ENCODE peak calls at places on chromosomes 5 and 9, in six cellular contexts. J is ovary, W is endothelial cell of umbilical vein, Q is suprapubic skin, O is HepG2, E is transverse colon. N is an unnamed sample. For H3K4me1, the result is how much of the 10 kb centered on the place peaks cover.

GRCh38 chr9:33458444-33458843 is 11.1 kb upstream of the AQP3 start:
- DNase-seq in E (no peak), O (peak), Q (no peak), W (peak), J (no peak), N (no peak)

GRCh38 chr5:88551724-88552345 is 283.2 kb upstream of the TMEM161B start:
- DNase-seq in J (no peak), Q (no peak), O (no peak), E (no peak), W (no peak), N (no peak)

GRCh38 chr9:83432104-83432627 is 106.0 kb downstream of the FRMD3 start:
- DNase-seq in Q (no peak), O (peak), E (peak), W (peak), J (peak), N (peak)

GRCh38 chr5:166581827-166582226 is 1709.6 kb upstream of the WWC1 start:
- DNase-seq in E (no peak), Q (no peak), J (no peak), W (no peak), O (no peak), N (no peak)

GRCh38 chr9:86854898-86855523 is 92.3 kb downstream of the GAS1 start:
- DNase-seq in Q (no peak), J (peak), E (no peak), O (peak), W (no peak), N (peak)

GRCh38 chr9:110758201-110758600 is 89.6 kb downstream of the MUSK start:
- DNase-seq in Q (no peak), J (no peak), W (no peak), E (no peak), O (no peak), N (no peak)

GRCh38 chr5:16616536-16617271 is at the start of gene RETREG1:
- DNase-seq in Q (peak), E (peak), J (peak), W (peak), O (no peak), N (peak)

GRCh38 chr9:91131433-91131839 is 230.3 kb downstream of the AUH start:
- DNase-seq in Q (no peak), O (no peak), E (peak), J (peak), W (peak), N (peak)

GRCh38 chr5:169534939-169535338 is 48.6 kb upstream of the SPDL1 start:
- DNase-seq in E (no peak), W (no peak), Q (no peak), O (no peak), J (no peak), N (no peak)

GRCh38 chr5:28807230-28807629 is 1768.8 kb upstream of the CDH9 start:
- DNase-seq in J (no peak), Q (no peak), O (no peak), E (no peak), W (no peak), N (no peak)

GRCh38 chr9:116842658-116843057 is 155.6 kb downstream of the TRIM32 start:
- DNase-seq in J (no peak), Q (no peak), W (no peak), O (peak), E (no peak), N (no peak)

GRCh38 chr5:177109810-177110209 is 23.1 kb downstream of the FGFR4 start:
- DNase-seq in E (no peak), O (no peak), Q (no peak), J (peak), W (no peak), N (no peak)

GRCh38 chr9:99264070-99264469 is 42.0 kb downstream of the SEC61B start:
- DNase-seq in Q (no peak), O (no peak), E (no peak), W (peak), J (no peak), N (no peak)

GRCh38 chr9:134539613-134540012 is 102.0 kb upstream of the COL5A1 start:
- DNase-seq in O (no peak), W (no peak), J (no peak), Q (no peak), E (no peak), N (no peak)

GRCh38 chr9:35519697-35520403 is 29.9 kb downstream of the RUSC2 start:
- DNase-seq in W (no peak), E (no peak), O (no peak), Q (no peak), J (no peak), N (no peak)

GRCh38 chr5:137486707-137487106 is 12.4 kb downstream of the SPOCK1 start:
- DNase-seq in J (no peak), Q (no peak), E (no peak), W (peak), O (no peak), N (peak)

GRCh38 chr5:160524827-160525226 is 103.2 kb downstream of the PTTG1 start:
- DNase-seq in O (no peak), W (no peak), E (no peak), Q (no peak), J (no peak), N (no peak)

GRCh38 chr5:170986598-170986997 is 124.8 kb downstream of the RANBP17 start:
- DNase-seq in W (peak), Q (no peak), J (no peak), E (no peak), O (no peak), N (no peak)

GRCh38 chr5:126499742-126500396 is 76.7 kb downstream of the GRAMD2B start:
- DNase-seq in W (peak), Q (no peak), E (no peak), O (peak), J (no peak), N (no peak)

GRCh38 chr5:151449836-151450235 is 2.4 kb downstream of the SLC36A1 start:
- DNase-seq in Q (no peak), O (no peak), J (no peak), W (no peak), E (no peak), N (no peak)

GRCh38 chr5:157714036-157714435 is 17.2 kb upstream of the THG1L start:
- DNase-seq in E (no peak), J (no peak), O (no peak), W (no peak), Q (no peak), N (no peak)

GRCh38 chr9:106878943-106879916 is 16.3 kb downstream of the ZNF462 start:
- DNase-seq in J (peak), Q (no peak), O (no peak), W (peak), E (peak), N (peak)

GRCh38 chr5:3027866-3028635 is 276.6 kb upstream of the IRX2 start:
- DNase-seq in E (no peak), W (no peak), J (no peak), O (no peak), Q (peak), N (no peak)

GRCh38 chr5:39427225-39427624 is 2.4 kb upstream of the DAB2 start:
- DNase-seq in E (no peak), J (no peak), W (no peak), Q (no peak), O (no peak), N (no peak)

GRCh38 chr9:78921341-78921740 is 624.4 kb downstream of the PSAT1 start:
- DNase-seq in O (no peak), J (no peak), E (no peak), Q (no peak), W (peak), N (no peak)

GRCh38 chr5:124705577-124705976 is 40.9 kb downstream of the ZNF608 start:
- DNase-seq in O (no peak), Q (no peak), W (no peak), J (no peak), E (no peak), N (no peak)

GRCh38 chr5:144307726-144308125 is 137.1 kb downstream of the KCTD16 start:
- DNase-seq in J (no peak), Q (no peak), O (no peak), E (no peak), W (no peak), N (no peak)

GRCh38 chr5:115544371-115545064 is at the start of gene FEM1C:
- DNase-seq in W (peak), O (peak), J (peak), E (peak), Q (peak), N (peak)

GRCh38 chr5:174052636-174053035 is 7.1 kb downstream of the NSG2 start:
- DNase-seq in Q (no peak), O (no peak), J (no peak), W (no peak), E (no peak), N (no peak)

GRCh38 chr9:19431361-19432171 is 22.8 kb downstream of the ACER2 start:
- DNase-seq in E (no peak), W (peak), J (peak), O (no peak), Q (no peak), N (peak)

GRCh38 chr5:33370135-33370472 is 70.7 kb upstream of the TARS1 start:
- DNase-seq in Q (no peak), O (no peak), E (no peak), J (no peak), W (no peak), N (no peak)

GRCh38 chr5:112338681-112339337 is 80.3 kb downstream of the EPB41L4A start:
- DNase-seq in W (peak), Q (no peak), J (no peak), E (no peak), O (peak), N (no peak)

GRCh38 chr9:127199001-127199791 is 65.4 kb upstream of the GARNL3 start:
- DNase-seq in O (peak), Q (peak), J (peak), W (peak), E (peak), N (peak)

DNA sequence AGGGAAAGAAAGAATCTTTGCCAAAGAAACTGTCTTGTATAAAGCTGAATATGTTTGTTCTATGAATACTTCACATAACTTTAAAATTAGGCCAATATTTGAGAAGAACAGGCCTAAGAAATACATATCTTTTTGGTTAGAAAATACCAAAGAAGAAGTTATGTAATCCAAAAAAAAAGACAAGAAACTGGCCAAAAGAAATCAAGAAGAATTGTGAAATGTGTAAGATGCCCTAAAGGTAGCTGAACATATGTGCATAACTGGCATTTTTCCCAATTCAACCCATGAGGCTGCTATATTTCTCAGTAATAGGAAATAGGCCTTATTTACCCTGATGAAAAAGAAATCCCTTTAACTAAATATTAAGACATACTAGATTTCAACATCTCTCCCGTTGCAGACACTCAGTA is 290.0 kb downstream of the CETN3 start:
- DNase-seq in Q (no peak), O (no peak), E (no peak), J (no peak), W (no peak), N (no peak)
- H3K4me1 ChIP-seq in Q (under half), O (under half), E (under half), J (under half), W (under half), N (under half)

DNA sequence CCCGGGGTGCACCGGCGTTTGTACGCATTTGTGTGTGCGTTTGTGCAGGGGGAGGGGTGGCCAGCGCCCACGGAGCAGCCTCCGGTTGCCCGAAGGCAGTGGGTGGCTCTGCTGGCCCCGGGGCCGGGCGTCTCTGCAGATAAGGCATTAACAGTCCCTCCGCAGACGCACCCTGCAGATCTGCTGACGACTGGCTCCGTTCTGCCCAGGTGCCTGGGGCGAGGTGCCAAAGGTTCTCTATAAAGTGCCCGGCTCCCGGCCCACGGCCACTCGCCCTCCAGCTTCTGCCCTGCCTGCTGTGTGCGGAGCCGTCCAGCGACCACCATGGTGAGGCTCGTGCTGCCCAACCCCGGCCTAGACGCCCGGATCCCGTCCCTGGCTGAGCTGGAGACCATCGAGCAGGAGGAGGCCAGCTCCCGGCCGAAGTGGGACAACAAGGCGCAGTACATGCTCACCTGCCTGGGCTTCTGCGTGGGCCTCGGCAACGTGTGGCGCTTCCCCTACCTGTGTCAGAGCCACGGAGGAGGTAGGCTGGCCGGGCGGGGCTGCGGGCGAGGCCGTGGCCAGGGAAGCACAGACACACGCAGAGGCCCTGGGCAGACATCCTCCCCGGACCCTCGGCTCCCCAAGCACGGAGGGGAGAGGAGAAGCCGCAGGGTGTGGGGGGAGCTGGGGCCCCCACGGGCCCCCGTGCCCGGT is at the start of gene SLC6A19:
- DNase-seq in J (no peak), E (no peak), W (no peak), O (no peak), Q (no peak), N (no peak)
- TF ChIP-seq POLR2A in J (no peak), E (peak), W (no peak), O (no peak), Q (no peak), N (no peak)

GRCh38 chr5:14218011-14218410 is 74.9 kb downstream of the TRIO start:
- DNase-seq in Q (no peak), J (no peak), E (no peak), W (no peak), O (no peak), N (no peak)
- H3K27ac ChIP-seq in Q (no peak), J (no peak), E (peak), W (no peak), O (no peak), N (no peak)

DNA sequence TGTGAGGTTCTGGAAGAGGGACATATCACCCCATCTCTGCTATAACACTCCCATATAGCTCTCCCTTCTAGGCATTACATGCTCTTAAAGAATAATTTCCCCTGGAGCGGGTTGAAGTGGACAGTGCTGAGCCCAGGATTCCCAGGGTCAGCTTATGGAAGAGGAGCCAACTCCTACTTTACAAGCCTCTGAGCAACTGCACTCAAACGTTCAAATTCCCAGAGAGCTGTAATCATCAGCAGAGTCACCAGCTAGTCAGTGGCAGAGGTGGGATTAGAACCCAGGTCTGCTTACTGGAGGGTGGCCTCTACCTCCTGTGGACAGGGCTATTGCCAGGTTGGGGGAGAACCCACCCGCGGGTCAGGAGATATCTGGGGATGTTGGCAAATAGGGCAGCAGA is 1.4 kb downstream of the NEURL1B start:
- DNase-seq in J (peak), Q (no peak), E (no peak), O (no peak), W (no peak), N (no peak)
- H3K4me1 ChIP-seq in J (under half), Q (half or more), E (half or more), O (under half), W (under half), N (under half)

GRCh38 chr5:145854651-145855258 is 18.1 kb downstream of the GRXCR2 start:
- DNase-seq in W (peak), Q (no peak), E (peak), O (peak), J (no peak), N (no peak)
- TF ChIP-seq POLR2A in W (no peak), Q (no peak), E (peak), O (no peak), J (no peak), N (no peak)

GRCh38 chr9:121902483-121903135 is 190.5 kb downstream of the TTLL11 start:
- DNase-seq in Q (no peak), W (peak), J (no peak), O (no peak), E (no peak), N (peak)
- H3K27ac ChIP-seq in Q (peak), W (peak), J (peak), O (no peak), E (no peak), N (peak)

GRCh38 chr9:76531231-76531775 is 72.3 kb downstream of the GCNT1 start:
- DNase-seq in O (no peak), J (no peak), Q (no peak), W (no peak), E (no peak), N (no peak)
- H3K4me1 ChIP-seq in O (under half), J (under half), Q (under half), W (under half), E (under half), N (under half)

GRCh38 chr9:130042406-130042930 is 521 bp downstream of the FNBP1 start:
- DNase-seq in Q (no peak), E (peak), J (peak), W (no peak), O (no peak), N (peak)

GRCh38 chr9:130040901-130041647 is 1.9 kb downstream of the FNBP1 start:
- DNase-seq in Q (no peak), W (no peak), J (no peak), O (no peak), E (no peak), N (no peak)

GRCh38 chr9:130041648-130042405 is 1.2 kb downstream of the FNBP1 start:
- DNase-seq in J (peak), O (no peak), W (peak), Q (no peak), E (no peak), N (peak)

GRCh38 chr9:130043654-130044623 is 950 bp upstream of the FNBP1 start:
- DNase-seq in E (peak), O (peak), J (peak), W (peak), Q (peak), N (peak)

GRCh38 chr9:130042931-130043653 is at the start of gene FNBP1:
- DNase-seq in Q (peak), J (peak), E (peak), W (peak), O (peak), N (peak)
- TF ChIP-seq POLR2A in Q (peak), J (peak), E (peak), W (no peak), O (no peak), N (peak)

DNA sequence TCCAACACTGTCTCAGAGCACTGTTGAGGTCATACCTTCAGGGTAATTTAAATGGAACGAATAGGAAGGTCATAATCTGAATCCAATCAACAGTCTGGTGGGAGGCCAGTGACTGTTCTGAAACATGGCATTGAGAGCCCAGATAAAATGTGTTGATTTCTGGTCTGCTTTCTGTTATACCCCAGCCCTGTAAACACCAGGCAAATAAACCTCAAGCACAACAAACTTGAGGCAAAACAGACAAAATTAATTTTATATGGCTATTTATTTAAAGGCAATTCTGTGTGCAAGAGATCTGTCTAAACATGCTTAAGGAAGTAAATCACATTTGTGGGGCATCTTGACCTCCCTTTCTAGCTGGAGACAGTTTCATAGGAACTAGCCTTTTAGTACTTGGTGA is 140.9 kb upstream of the SPEF2 start:
- DNase-seq in E (no peak), Q (no peak), J (no peak), O (no peak), W (no peak), N (peak)
- H3K27ac ChIP-seq in E (no peak), Q (no peak), J (no peak), O (no peak), W (no peak), N (peak)

GRCh38 chr5:96881511-96882115 is 5.3 kb downstream of the ERAP2 start:
- DNase-seq in J (no peak), O (no peak), E (no peak), Q (no peak), W (peak), N (no peak)
- H3K4me1 ChIP-seq in J (under half), O (under half), E (under half), Q (under half), W (under half), N (under half)